ENCODE peak calls at places on chromosomes 5 and 9, in six cellular contexts. S, H, D, M, R and L are unnamed samples.
A peak's percentile ranks its signal among the peaks of the same experiment; 100 is the strongest.

GRCh38 chr9:16001856-16002255 is 449.0 kb downstream of the CCDC171 start:
- DNase-seq in S (no peak), H (peak; percentile 24), D (no peak), M (no peak), R (no peak), L (no peak)

GRCh38 chr5:107542428-107542827 is 128.3 kb downstream of the EFNA5 start:
- DNase-seq in S (peak; percentile 75), H (peak; percentile 95), D (peak; percentile 83), M (peak; percentile 86), R (peak; percentile 54), L (peak; percentile 81)

GRCh38 chr9:15965246-15965745 is 412.5 kb downstream of the CCDC171 start:
- DNase-seq in S (no peak), H (peak; percentile 10), D (no peak), M (no peak), R (no peak), L (no peak)

GRCh38 chr5:152269533-152269932 is 135.5 kb downstream of the NMUR2 start:
- DNase-seq in S (no peak), H (no peak), D (no peak), M (no peak), R (no peak), L (no peak)

GRCh38 chr9:3367185-3367584 is 158.6 kb downstream of the RFX3 start:
- DNase-seq in S (no peak), H (no peak), D (no peak), M (no peak), R (no peak), L (no peak)

GRCh38 chr9:92493741-92494387 is 11.6 kb upstream of the ASPN start:
- DNase-seq in S (no peak), H (no peak), D (no peak), M (no peak), R (no peak), L (no peak)

GRCh38 chr9:97316904-97317303 is 9.4 kb downstream of the CCDC180 start:
- DNase-seq in S (no peak), H (no peak), D (no peak), M (no peak), R (no peak), L (no peak)

GRCh38 chr9:89994988-89995613 is 390.3 kb downstream of the GADD45G start:
- DNase-seq in S (no peak), H (no peak), D (no peak), M (no peak), R (no peak), L (no peak)

GRCh38 chr9:98709968-98710965 is 1.5 kb upstream of the GABBR2 start:
- DNase-seq in S (no peak), H (peak; percentile 82), D (no peak), M (no peak), R (no peak), L (no peak)

GRCh38 chr5:141846031-141846430 is 32.2 kb downstream of the PCDH1 start:
- DNase-seq in S (no peak), H (peak; percentile 73), D (no peak), M (no peak), R (no peak), L (no peak)

GRCh38 chr5:139105621-139106071 is 92.5 kb downstream of the SIL1 start:
- DNase-seq in S (no peak), H (no peak), D (no peak), M (no peak), R (no peak), L (no peak)

GRCh38 chr5:139746691-139747582 is 48.7 kb upstream of the PSD2 start:
- DNase-seq in S (peak; percentile 86), H (no peak), D (no peak), M (no peak), R (no peak), L (peak; percentile 72)

GRCh38 chr9:5596173-5596572 is 32.7 kb upstream of the RIC1 start:
- DNase-seq in S (no peak), H (peak; percentile 17), D (no peak), M (no peak), R (no peak), L (peak; percentile 49)

GRCh38 chr5:75023368-75024159 is 28.8 kb downstream of the GCNT4 start:
- DNase-seq in S (peak; percentile 52), H (no peak), D (no peak), M (no peak), R (no peak), L (no peak)

GRCh38 chr5:23332650-23333251 is 174.7 kb upstream of the PRDM9 start:
- DNase-seq in S (no peak), H (peak; percentile 39), D (no peak), M (no peak), R (no peak), L (no peak)

GRCh38 chr9:22337261-22337660 is 109.4 kb upstream of the DMRTA1 start:
- DNase-seq in S (no peak), H (no peak), D (no peak), M (no peak), R (no peak), L (no peak)

GRCh38 chr5:7795311-7795710 is 55.6 kb downstream of the CFAP90 start:
- DNase-seq in S (no peak), H (no peak), D (no peak), M (no peak), R (no peak), L (no peak)

GRCh38 chr9:129889461-129889935 is 54.2 kb downstream of the USP20 start:
- DNase-seq in S (no peak), H (no peak), D (no peak), M (no peak), R (no peak), L (peak; percentile 58)

GRCh38 chr9:116491219-116491618 is 195.9 kb upstream of the TRIM32 start:
- DNase-seq in S (no peak), H (no peak), D (no peak), M (no peak), R (no peak), L (no peak)

GRCh38 chr5:44257221-44257620 is 132.0 kb downstream of the FGF10 start:
- DNase-seq in S (no peak), H (no peak), D (no peak), M (no peak), R (no peak), L (no peak)

GRCh38 chr9:22041792-22042191 is 32.7 kb upstream of the CDKN2B start:
- DNase-seq in S (peak; percentile 82), H (peak; percentile 52), D (no peak), M (no peak), R (peak; percentile 29), L (no peak)

GRCh38 chr9:80285325-80285724 is 713.6 kb downstream of the TLE4 start:
- DNase-seq in S (no peak), H (peak; percentile 2), D (no peak), M (no peak), R (no peak), L (no peak)

GRCh38 chr5:102715405-102715804 is 39.7 kb upstream of the PAM start:
- DNase-seq in S (no peak), H (peak; percentile 71), D (no peak), M (no peak), R (peak; percentile 60), L (no peak)

GRCh38 chr9:111297061-111297824 is 32.8 kb downstream of the OR2K2 start:
- DNase-seq in S (no peak), H (peak; percentile 8), D (no peak), M (no peak), R (no peak), L (no peak)

GRCh38 chr5:75021800-75022199 is 30.6 kb downstream of the GCNT4 start:
- DNase-seq in S (no peak), H (no peak), D (no peak), M (no peak), R (no peak), L (no peak)

GRCh38 chr5:120014535-120014934 is 385.2 kb downstream of the FAM170A start:
- DNase-seq in S (no peak), H (no peak), D (no peak), M (no peak), R (no peak), L (no peak)

GRCh38 chr5:174355208-174355612 is 309.7 kb downstream of the NSG2 start:
- DNase-seq in S (no peak), H (peak; percentile 94), D (no peak), M (no peak), R (no peak), L (no peak)

GRCh38 chr5:1666812-1667588 is 132.6 kb downstream of the MRPL36 start:
- DNase-seq in S (no peak), H (peak; percentile 46), D (no peak), M (no peak), R (no peak), L (no peak)
- TF ChIP-seq CTCF in S (no peak), H (peak; percentile 39), D (no peak), M (peak; percentile 17), R (peak; percentile 27), L (peak; percentile 38)

DNA sequence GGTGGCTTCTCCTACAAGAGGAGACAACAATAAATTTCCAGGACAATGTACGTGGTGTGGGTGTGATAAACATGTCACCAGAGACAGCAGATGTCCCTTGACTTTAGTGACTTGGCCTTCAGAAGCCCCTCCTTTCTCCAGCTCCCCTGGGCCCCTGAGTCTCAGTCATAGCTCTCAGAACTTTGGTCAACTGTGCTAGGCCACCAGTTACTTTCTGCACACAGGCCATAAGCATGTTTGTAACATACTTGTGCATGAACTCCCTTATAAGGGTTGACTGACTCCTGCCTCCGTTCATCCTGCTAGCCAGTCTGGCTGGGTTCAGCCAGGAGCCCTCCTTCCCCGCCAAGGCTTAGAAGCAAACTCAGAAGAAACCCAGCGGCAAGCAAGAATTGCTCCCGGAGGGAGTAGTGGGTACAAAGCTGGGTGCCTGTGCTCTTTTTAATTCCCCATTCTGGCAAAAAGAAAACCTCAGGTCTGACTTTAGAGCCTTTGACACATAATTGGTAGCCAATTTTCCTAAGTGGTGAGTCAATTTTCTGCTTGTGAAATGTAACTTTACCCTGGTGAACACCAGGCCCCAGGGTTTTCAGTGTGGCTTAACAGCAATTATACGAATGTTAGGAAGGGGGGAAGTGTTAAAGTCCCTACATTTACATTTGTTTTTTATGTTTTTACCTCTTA is 49.2 kb downstream of the EBF1 start:
- DNase-seq in S (no peak), H (peak; percentile 66), D (no peak), M (no peak), R (no peak), L (peak; percentile 86)
- H3K4me3 ChIP-seq in S (no peak overlapping the region), H (no peak overlapping the region), D (peak overlapping the region; percentile 75), M (peak overlapping the region; percentile 56), R (no peak overlapping the region), L (peak overlapping the region; percentile 40)

DNA sequence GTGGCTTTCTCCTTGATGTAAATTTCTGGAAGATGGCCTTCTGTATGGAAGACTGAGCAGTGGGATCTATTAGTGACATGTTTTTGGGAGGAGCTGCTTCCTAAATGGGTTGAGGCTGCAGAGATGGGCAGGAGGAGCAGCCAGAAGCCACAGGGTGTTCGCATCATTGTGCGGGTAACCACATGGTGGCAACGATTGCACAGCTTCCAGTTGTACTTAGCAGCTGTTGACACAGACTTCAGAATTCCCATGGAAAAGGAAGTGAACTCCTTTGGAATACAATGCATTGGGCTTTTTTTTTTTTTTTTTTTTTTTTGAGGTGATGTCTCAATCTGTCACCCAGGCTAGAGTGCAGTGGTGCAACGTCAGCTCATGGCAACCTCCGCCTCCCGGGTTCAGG is 297.3 kb downstream of the NR3C1 start:
- DNase-seq in S (no peak), H (peak; percentile 75), D (no peak), M (peak; percentile 60), R (no peak), L (no peak)
- TF ChIP-seq CTCF in S (no peak), H (peak; percentile 27), D (no peak), M (peak; percentile 23), R (peak; percentile 49), L (no peak)

DNA sequence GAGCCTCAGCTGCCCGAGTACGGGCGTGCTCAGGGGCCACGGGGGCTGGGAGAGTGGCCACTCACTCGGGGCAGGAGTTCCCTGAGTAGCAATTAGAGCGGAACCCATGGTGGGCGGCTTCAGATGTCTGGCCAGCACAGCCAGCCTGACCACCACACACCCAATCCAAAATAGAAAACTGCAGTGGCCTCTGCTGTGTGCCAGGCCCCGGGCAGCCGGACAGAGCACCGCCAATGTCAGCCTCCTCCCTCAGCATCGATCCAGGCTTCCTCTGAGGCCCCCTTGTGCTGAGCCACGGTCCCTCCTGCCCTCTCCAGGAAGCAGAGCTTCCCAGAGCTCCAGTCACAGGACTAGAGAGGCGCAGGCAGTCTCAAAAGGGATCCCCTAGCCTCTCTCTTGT is 2.7 kb downstream of the ADAMTS2 start:
- DNase-seq in S (no peak), H (peak; percentile 72), D (no peak), M (no peak), R (no peak), L (no peak)
- H3K4me3 ChIP-seq in S (no peak overlapping the region), H (no peak overlapping the region), D (peak overlapping the region; percentile 92), M (peak overlapping the region; percentile 73), R (no peak overlapping the region), L (no peak overlapping the region)